ENCODE peak calls at places on chromosomes 13 and 19, in seven cellular contexts. L, R, W, G, M, S and K are unnamed samples.

GRCh38 chr13:19862511-19863313 is 737 bp downstream of the ZMYM5 start:
- DNase-seq in L (peak), R (peak), W (peak), G (peak), M (peak), S (no peak), K (peak)

GRCh38 chr13:52010890-52011689 is at the start of gene ATP7B:
- DNase-seq in L (no peak), R (no peak), W (peak), G (peak), M (peak), S (no peak), K (peak)

GRCh38 chr13:112397108-112397507 is 21.0 kb downstream of the SPACA7 start:
- DNase-seq in L (no peak), R (no peak), W (no peak), G (no peak), M (no peak), S (no peak), K (no peak)

GRCh38 chr13:20553309-20553708 is 13.6 kb upstream of the IFT88 start:
- DNase-seq in L (peak), R (peak), W (no peak), G (peak), M (peak), S (no peak), K (peak)

GRCh38 chr19:1244693-1245451 is 3.3 kb downstream of the ATP5F1D start:
- DNase-seq in L (no peak), R (peak), W (no peak), G (peak), M (no peak), S (no peak), K (peak)

GRCh38 chr19:5321851-5322681 is 18.5 kb downstream of the PTPRS start:
- DNase-seq in L (no peak), R (no peak), W (no peak), G (peak), M (peak), S (no peak), K (no peak)

GRCh38 chr19:35299523-35300339 is 7.8 kb downstream of the MAG start:
- DNase-seq in L (peak), R (peak), W (no peak), G (no peak), M (no peak), S (no peak), K (no peak)

GRCh38 chr13:44046428-44046827 is 166.7 kb downstream of the LACC1 start:
- DNase-seq in L (no peak), R (no peak), W (no peak), G (no peak), M (no peak), S (no peak), K (no peak)

GRCh38 chr19:1935484-1936208 is 5.3 kb upstream of the CSNK1G2 start:
- DNase-seq in L (no peak), R (peak), W (peak), G (peak), M (peak), S (no peak), K (no peak)